ENCODE peak calls at places on chromosomes 11 and 22, in nine cellular contexts. J is AG08395; H is WTC11; R is nephron progenitor cell; T is chondrocyte; P is CD8-positive, alpha-beta T cell; N is glutamatergic neuron; D is left cardiac atrium; I is stimulated activated CD4-positive, alpha-beta T cell treated with anti-CD3 and anti-CD28 coated beads, Interleukin-4, amount 100 ng/mL, for 24 hours. S is an unnamed sample.

GRCh38 chr11:117843666-117844484 is 19.3 kb upstream of the FXYD2 start:
- DNase-seq in P (peak; percentile 85), T (no peak), J (peak; percentile 61), N (peak; percentile 92), R (peak; percentile 90), I (peak; percentile 86), H (peak; percentile 84), D (peak; percentile 82), S (peak; percentile 85)

GRCh38 chr11:23932485-23932898 is 564.4 kb upstream of the LUZP2 start:
- DNase-seq in H (no peak), N (no peak), D (no peak), T (no peak), I (no peak), J (no peak), R (no peak), P (no peak), S (no peak)

GRCh38 chr11:131025020-131025419 is 108.7 kb upstream of the SNX19 start:
- DNase-seq in H (peak; percentile 28), T (no peak), P (no peak), J (peak; percentile 52), I (no peak), R (peak; percentile 15), D (no peak), N (no peak), S (no peak)

GRCh38 chr11:110518809-110519514 is 89.2 kb downstream of the FDX1 start:
- DNase-seq in T (no peak), N (no peak), P (no peak), I (no peak), H (no peak), J (peak; percentile 57), R (no peak), D (no peak), S (no peak)

GRCh38 chr11:61684870-61685610 is 4.8 kb downstream of the DAGLA start:
- DNase-seq in N (no peak), P (no peak), D (no peak), T (no peak), J (no peak), R (no peak), H (no peak), I (no peak), S (no peak)

GRCh38 chr11:77542296-77542695 is 47.5 kb upstream of the AQP11 start:
- DNase-seq in D (no peak), T (no peak), J (peak; percentile 69), H (no peak), P (no peak), R (no peak), I (no peak), N (no peak), S (no peak)

GRCh38 chr11:44570411-44571155 is 5.1 kb downstream of the CD82 start:
- DNase-seq in J (no peak), N (no peak), H (no peak), P (no peak), D (no peak), T (no peak), R (no peak), I (no peak), S (no peak)

GRCh38 chr11:92276773-92277172 is 52.2 kb downstream of the FAT3 start:
- DNase-seq in I (no peak), T (no peak), R (no peak), J (peak; percentile 67), H (no peak), N (no peak), D (no peak), P (no peak), S (no peak)

GRCh38 chr11:119567667-119568582 is 145.0 kb upstream of the THY1 start:
- DNase-seq in P (no peak), I (no peak), R (no peak), N (peak; percentile 26), T (no peak), D (no peak), J (peak; percentile 90), H (no peak), S (no peak)

GRCh38 chr11:32935462-32936029 is 42.9 kb downstream of the QSER1 start:
- DNase-seq in T (no peak), N (no peak), J (no peak), R (no peak), I (no peak), P (no peak), H (no peak), D (no peak), S (no peak)

GRCh38 chr22:39463931-39464390 is 7.1 kb downstream of the MGAT3 start:
- DNase-seq in D (peak; percentile 73), J (peak; percentile 15), N (no peak), H (no peak), P (no peak), I (no peak), T (no peak), R (no peak), S (no peak)

GRCh38 chr11:26599421-26599820 is 27.4 kb upstream of the MUC15 start:
- DNase-seq in T (no peak), J (peak; percentile 29), I (no peak), D (no peak), P (no peak), N (no peak), R (no peak), H (no peak), S (no peak)

GRCh38 chr22:39622881-39623367 is 52.4 kb downstream of the CACNA1I start:
- DNase-seq in R (peak; percentile 84), I (peak; percentile 73), T (no peak), H (peak; percentile 87), D (peak; percentile 60), P (peak; percentile 67), J (peak; percentile 13), N (peak; percentile 86), S (peak; percentile 71)

GRCh38 chr11:63427971-63428508 is 58.5 kb downstream of the SLC22A9 start:
- DNase-seq in H (peak; percentile 49), T (no peak), J (no peak), I (no peak), D (no peak), R (no peak), P (no peak), N (no peak), S (no peak)

GRCh38 chr22:33658775-33659174 is 261.5 kb downstream of the LARGE1 start:
- DNase-seq in I (no peak), N (no peak), R (no peak), P (no peak), D (peak; percentile 48), T (no peak), H (no peak), J (peak; percentile 11), S (no peak)

GRCh38 chr11:19079643-19080440 is 19.3 kb upstream of the MRGPRX2 start:
- DNase-seq in R (no peak), H (no peak), J (peak; percentile 92), T (no peak), N (no peak), D (no peak), I (no peak), P (no peak), S (no peak)

GRCh38 chr11:10504490-10504889 is 36.5 kb downstream of the RNF141 start:
- DNase-seq in N (no peak), D (no peak), I (no peak), T (no peak), J (no peak), R (no peak), P (no peak), H (no peak), S (no peak)

GRCh38 chr11:127648604-127649003 is 648.0 kb upstream of the KIRREL3 start:
- DNase-seq in D (no peak), I (no peak), R (no peak), P (no peak), H (no peak), T (no peak), N (no peak), J (no peak), S (no peak)

GRCh38 chr11:118570787-118571186 is 1.4 kb upstream of the ARCN1 start:
- DNase-seq in P (no peak), I (no peak), H (no peak), N (no peak), T (no peak), R (no peak), J (no peak), D (no peak), S (no peak)

GRCh38 chr11:35344990-35345655 is 74.2 kb downstream of the SLC1A2 start:
- DNase-seq in H (no peak), D (peak; percentile 28), T (no peak), R (no peak), N (no peak), J (no peak), I (no peak), P (no peak), S (no peak)

GRCh38 chr11:3126207-3126865 is 38.8 kb downstream of the OSBPL5 start:
- DNase-seq in J (no peak), R (peak; percentile 34), T (peak; percentile 83), H (peak; percentile 8), I (no peak), D (peak; percentile 75), P (no peak), N (no peak), S (no peak)

GRCh38 chr11:69868003-69868865 is 49.0 kb upstream of the FGF3 start:
- DNase-seq in I (no peak), J (no peak), H (no peak), D (no peak), R (peak; percentile 83), N (no peak), T (no peak), P (no peak), S (no peak)

GRCh38 chr22:45317551-45318167 is 7.9 kb downstream of the FAM118A start:
- DNase-seq in R (no peak), D (peak; percentile 68), N (peak; percentile 58), J (peak; percentile 54), T (no peak), H (peak; percentile 41), P (peak; percentile 31), I (no peak), S (peak; percentile 23)

GRCh38 chr22:45877651-45878050 is 99.3 kb downstream of the WNT7B start:
- DNase-seq in I (no peak), R (no peak), J (no peak), N (no peak), P (no peak), H (no peak), D (no peak), T (peak; percentile 77), S (no peak)

GRCh38 chr11:78310500-78310909 is 107.1 kb downstream of the GAB2 start:
- DNase-seq in D (peak; percentile 58), R (no peak), H (no peak), J (peak; percentile 40), P (no peak), N (no peak), I (no peak), T (no peak), S (no peak)

GRCh38 chr11:131888230-131888826 is 517.9 kb downstream of the NTM start:
- DNase-seq in N (no peak), H (no peak), I (no peak), T (no peak), J (peak; percentile 80), D (no peak), P (no peak), R (no peak), S (no peak)

GRCh38 chr22:42801537-42802165 is 55.4 kb downstream of the ARFGAP3 start:
- DNase-seq in T (no peak), R (no peak), P (no peak), N (no peak), H (no peak), D (no peak), I (no peak), J (no peak), S (no peak)

GRCh38 chr22:46010951-46011626 is 34.1 kb upstream of the WNT7B start:
- DNase-seq in H (no peak), N (no peak), J (no peak), I (no peak), D (peak; percentile 26), P (no peak), R (no peak), T (peak; percentile 85), S (no peak)

GRCh38 chr11:31133064-31133463 is 236.5 kb downstream of the DCDC1 start:
- DNase-seq in I (no peak), P (no peak), R (no peak), D (no peak), N (no peak), H (no peak), T (no peak), J (no peak), S (no peak)

GRCh38 chr22:33831207-33831606 is 89.1 kb downstream of the LARGE1 start:
- DNase-seq in H (peak; percentile 26), D (no peak), N (no peak), T (no peak), R (no peak), I (no peak), P (no peak), J (no peak), S (no peak)

GRCh38 chr22:30250713-30251267 is 4.2 kb upstream of the LIF start:
- DNase-seq in R (no peak), J (peak; percentile 40), D (no peak), T (peak; percentile 90), I (peak; percentile 60), H (no peak), P (no peak), N (no peak), S (no peak)

S was measured in activated CD4-positive, alpha-beta memory T cell treated with anti-CD3 and anti-CD28 coated beads, Interleukin-2, amount 10 ng/mL, durations not matched to agents 7 days and 5 days.